ENCODE peak calls at places on chromosomes 13 and 19, in ten cellular contexts. V is fibroblast of pulmonary artery, N is pancreas, L is mesothelial cell of epicardium, U is Peyer's patch, J is fibroblast of lung, T is heart left ventricle, X is fibroblast of villous mesenchyme, K is esophagus squamous epithelium, G is AG10803. H is an unnamed sample.

GRCh38 chr13:105804561-105805190 is 730.8 kb downstream of the EFNB2 start:
- DNase-seq in V (peak), U (no peak), J (peak), T (no peak), G (peak), L (no peak), X (peak), K (no peak), N (no peak), H (no peak)

GRCh38 chr19:30001794-30002193 is 59.8 kb downstream of the URI1 start:
- DNase-seq in X (no peak), T (no peak), V (peak), L (no peak), U (no peak), N (no peak), J (peak), K (no peak), G (no peak), H (no peak)

GRCh38 chr19:35725216-35725861 is 7.5 kb downstream of the KMT2B start:
- DNase-seq in N (no peak), L (no peak), G (no peak), J (no peak), K (no peak), V (no peak), T (no peak), U (no peak), X (no peak), H (no peak)

GRCh38 chr13:65530688-65531087 is 1699.4 kb downstream of the PCDH9 start:
- DNase-seq in X (no peak), T (no peak), G (no peak), V (peak), K (no peak), N (no peak), L (no peak), U (no peak), J (no peak), H (no peak)

GRCh38 chr13:23467932-23468278 is 34.4 kb upstream of the SACS start:
- DNase-seq in V (no peak), L (no peak), J (no peak), X (no peak), K (no peak), T (no peak), U (no peak), G (no peak), N (no peak), H (no peak)

GRCh38 chr19:38956264-38956663 is 19.3 kb downstream of the FBXO17 start:
- DNase-seq in T (no peak), K (no peak), G (no peak), J (no peak), X (no peak), V (no peak), L (no peak), U (no peak), N (no peak), H (no peak)

GRCh38 chr19:58325623-58326022 is 1.2 kb upstream of the ZSCAN22 start:
- DNase-seq in X (no peak), V (no peak), G (no peak), U (no peak), J (no peak), N (no peak), L (no peak), K (no peak), T (no peak), H (no peak)

GRCh38 chr19:54133957-54134590 is 3.5 kb upstream of the CNOT3 start:
- DNase-seq in L (no peak), V (no peak), G (no peak), U (no peak), X (no peak), K (no peak), J (no peak), N (no peak), T (no peak), H (no peak)

DNA sequence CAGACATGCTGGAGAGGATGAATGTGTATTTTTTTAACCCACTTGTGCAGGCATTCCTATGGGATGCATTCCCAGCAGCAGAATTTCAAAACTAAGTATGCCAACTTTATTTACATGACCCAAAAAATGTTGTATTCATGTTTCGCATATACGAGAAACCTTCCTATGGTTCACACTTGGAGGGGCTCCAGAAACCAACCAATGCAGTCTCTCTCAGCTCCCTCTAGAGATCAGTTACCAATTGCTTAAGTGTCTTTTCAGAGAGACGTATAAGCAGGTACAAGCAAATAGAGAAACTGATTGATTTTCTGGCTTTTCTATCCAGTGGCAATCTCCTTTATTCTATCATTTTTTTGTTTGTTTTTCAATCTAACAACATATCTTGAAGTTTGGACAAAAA is 5.5 kb upstream of the PTOV1 start:
- DNase-seq in L (no peak), J (peak), G (no peak), K (no peak), X (peak), V (no peak), U (no peak), T (no peak), N (no peak), H (no peak)
- TF ChIP-seq CTCF in L (no peak), J (peak), G (no peak), K (no peak), X (peak), V (no peak), U (no peak), T (no peak), N (no peak), H (no peak)

DNA sequence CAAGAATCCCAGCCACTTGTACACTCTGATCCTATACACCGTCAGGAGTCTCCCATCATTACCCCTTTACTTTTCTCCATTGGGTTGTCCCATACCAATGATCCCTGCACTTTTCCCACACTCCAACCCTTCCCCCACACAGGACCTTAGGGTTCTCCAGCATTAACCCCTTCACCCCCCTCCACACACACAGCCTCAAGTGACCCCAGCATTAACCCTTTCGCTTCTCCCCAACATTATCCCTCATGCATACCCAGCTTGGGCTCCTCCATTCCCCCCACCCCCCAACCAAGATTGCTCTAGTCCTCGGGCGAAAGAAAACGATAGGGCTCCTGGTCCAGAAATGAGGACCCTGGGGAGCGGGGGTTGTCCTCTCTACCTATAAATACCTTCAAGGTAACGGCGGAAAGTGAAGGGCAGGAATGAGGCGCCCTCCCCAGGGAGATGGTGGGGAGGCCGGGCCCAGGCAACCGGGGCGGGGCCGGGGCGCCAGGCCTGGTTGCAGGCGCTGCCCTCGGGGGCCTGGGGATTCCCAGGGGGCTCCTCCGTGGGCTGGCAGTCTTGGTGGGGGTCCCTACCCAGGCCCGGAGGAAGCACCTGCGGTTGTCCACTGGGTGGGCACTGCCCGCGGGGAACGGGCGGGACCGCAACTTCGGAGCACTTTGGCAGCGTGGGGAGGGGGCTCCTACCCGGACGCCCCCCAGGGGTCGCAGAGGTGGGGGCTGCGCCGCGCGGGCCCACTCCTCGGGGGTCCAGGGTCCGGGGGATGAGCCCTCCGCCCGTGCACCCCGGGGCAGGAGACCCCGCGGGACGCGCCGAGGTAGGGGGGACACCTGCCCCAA is 757 bp downstream of the WIZ start:
- DNase-seq in N (peak), V (peak), L (no peak), U (peak), T (peak), J (peak), X (no peak), G (no peak), K (no peak), H (no peak)
- TF ChIP-seq CTCF in N (no peak), V (no peak), L (no peak), U (no peak), T (no peak), J (no peak), X (no peak), G (no peak), K (no peak), H (no peak)

GRCh38 chr13:98224557-98224956 is 47.5 kb upstream of the RNF113B start:
- DNase-seq in J (no peak), X (no peak), L (no peak), K (no peak), N (no peak), G (no peak), V (no peak), U (no peak), T (no peak), H (no peak)
- TF ChIP-seq CTCF in J (no peak), X (no peak), L (no peak), K (no peak), N (no peak), G (no peak), V (no peak), U (no peak), T (no peak), H (no peak)

GRCh38 chr19:19110410-19111137 is 27.7 kb downstream of the TMEM161A start:
- DNase-seq in U (no peak), K (no peak), V (no peak), J (no peak), N (no peak), L (peak), G (no peak), X (no peak), T (no peak), H (no peak)
- TF ChIP-seq CTCF in U (peak), K (no peak), V (peak), J (peak), N (no peak), L (no peak), G (peak), X (peak), T (peak), H (no peak)

GRCh38 chr19:4539169-4539696 is 603 bp downstream of the LRG1 start:
- DNase-seq in U (no peak), J (no peak), T (no peak), V (no peak), N (no peak), L (no peak), X (no peak), K (no peak), G (no peak), H (no peak)

GRCh38 chr19:4538601-4538954 is 1.3 kb downstream of the LRG1 start:
- DNase-seq in J (no peak), N (no peak), X (no peak), L (no peak), V (no peak), G (no peak), K (no peak), T (no peak), U (no peak), H (no peak)

GRCh38 chr19:4539697-4540581 is at the start of gene LRG1:
- DNase-seq in L (no peak), U (peak), G (no peak), J (no peak), T (no peak), X (no peak), N (peak), K (no peak), V (peak), H (peak)

GRCh38 chr19:4536798-4537197 is 1.8 kb upstream of the PLIN5 start:
- DNase-seq in K (no peak), V (no peak), T (no peak), J (no peak), G (no peak), U (no peak), N (no peak), L (no peak), X (no peak), H (no peak)

GRCh38 chr19:4537953-4538600 is 1.8 kb downstream of the LRG1 start:
- DNase-seq in L (no peak), N (no peak), X (no peak), G (no peak), J (no peak), T (no peak), U (no peak), V (no peak), K (no peak), H (no peak)
- TF ChIP-seq CTCF in L (no peak), N (no peak), X (no peak), G (no peak), J (no peak), T (no peak), U (no peak), V (no peak), K (no peak), H (no peak)

DNA sequence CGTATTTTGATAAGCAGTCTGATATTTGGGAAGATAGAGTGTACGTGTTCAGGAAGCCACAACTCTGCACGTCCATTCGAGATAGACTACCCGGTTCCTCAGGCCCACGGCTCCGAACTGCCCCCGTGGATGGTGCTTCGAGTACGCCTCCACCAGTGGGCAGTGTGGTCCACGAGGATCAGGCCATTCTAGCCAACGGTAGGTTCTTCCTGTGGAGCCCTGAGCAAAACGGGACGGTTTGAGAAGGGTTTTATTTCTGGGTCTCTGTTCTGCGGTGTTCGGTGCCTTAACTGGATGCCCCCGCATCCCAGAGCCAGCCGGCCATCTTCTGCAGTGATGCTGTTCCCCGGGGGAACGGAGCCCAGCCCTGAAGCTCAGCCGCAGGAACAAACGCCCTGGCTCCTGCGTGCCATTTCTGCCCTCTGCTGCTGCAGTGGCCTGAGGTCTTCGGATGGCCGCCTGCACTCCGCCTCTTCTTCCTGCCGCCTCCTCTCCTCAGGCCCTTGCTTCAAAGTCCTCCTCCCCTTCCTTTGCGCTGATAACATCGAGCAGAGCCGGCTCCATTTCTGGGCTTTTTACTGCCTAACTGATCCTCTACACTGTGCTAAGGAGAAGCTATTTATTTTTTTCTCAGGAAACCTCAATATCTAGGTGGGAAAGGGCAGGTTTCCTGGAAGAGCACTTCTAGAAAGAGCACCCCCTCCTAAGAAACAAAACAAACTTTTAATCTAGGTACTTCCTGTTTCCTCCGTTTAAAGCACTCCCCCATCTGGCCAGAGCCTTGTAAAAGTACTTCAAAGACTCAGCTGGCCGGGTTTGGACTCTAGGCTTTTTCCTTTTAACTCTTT is 36.2 kb upstream of the SLC46A3 start:
- DNase-seq in J (peak), K (no peak), N (no peak), X (peak), G (peak), V (peak), T (peak), U (no peak), L (no peak), H (no peak)
- TF ChIP-seq CTCF in J (no peak), K (no peak), N (no peak), X (peak), G (peak), V (peak), T (peak), U (no peak), L (no peak), H (no peak)

GRCh38 chr19:20162821-20163220 is 4.2 kb upstream of the ZNF486 start:
- DNase-seq in J (no peak), X (no peak), N (no peak), V (no peak), K (no peak), L (no peak), U (no peak), G (no peak), T (no peak), H (no peak)
- TF ChIP-seq CTCF in J (no peak), X (no peak), N (no peak), V (no peak), K (no peak), L (no peak), U (no peak), G (no peak), T (no peak), H (no peak)

GRCh38 chr19:31676271-31677004 is 327.2 kb upstream of the TSHZ3 start:
- DNase-seq in J (peak), L (no peak), U (no peak), G (no peak), X (no peak), N (no peak), T (no peak), V (no peak), K (no peak), H (no peak)
- TF ChIP-seq CTCF in J (peak), L (no peak), U (no peak), G (peak), X (peak), N (no peak), T (no peak), V (no peak), K (no peak), H (no peak)

GRCh38 chr13:24631922-24632321 is 48.3 kb upstream of the ATP12A start:
- DNase-seq in V (no peak), U (no peak), K (no peak), J (no peak), X (no peak), G (peak), N (no peak), T (no peak), L (no peak), H (no peak)

GRCh38 chr13:24629320-24629719 is 50.9 kb upstream of the ATP12A start:
- DNase-seq in G (peak), T (no peak), N (no peak), J (no peak), X (peak), U (no peak), L (no peak), K (no peak), V (no peak), H (no peak)

GRCh38 chr13:24632382-24633121 is 47.7 kb upstream of the ATP12A start:
- DNase-seq in U (no peak), X (no peak), J (no peak), N (no peak), K (no peak), V (no peak), G (peak), L (no peak), T (no peak), H (no peak)

GRCh38 chr13:24630121-24630520 is 50.1 kb upstream of the ATP12A start:
- DNase-seq in K (no peak), V (no peak), L (no peak), J (no peak), X (no peak), U (no peak), G (no peak), N (no peak), T (no peak), H (no peak)

DNA sequence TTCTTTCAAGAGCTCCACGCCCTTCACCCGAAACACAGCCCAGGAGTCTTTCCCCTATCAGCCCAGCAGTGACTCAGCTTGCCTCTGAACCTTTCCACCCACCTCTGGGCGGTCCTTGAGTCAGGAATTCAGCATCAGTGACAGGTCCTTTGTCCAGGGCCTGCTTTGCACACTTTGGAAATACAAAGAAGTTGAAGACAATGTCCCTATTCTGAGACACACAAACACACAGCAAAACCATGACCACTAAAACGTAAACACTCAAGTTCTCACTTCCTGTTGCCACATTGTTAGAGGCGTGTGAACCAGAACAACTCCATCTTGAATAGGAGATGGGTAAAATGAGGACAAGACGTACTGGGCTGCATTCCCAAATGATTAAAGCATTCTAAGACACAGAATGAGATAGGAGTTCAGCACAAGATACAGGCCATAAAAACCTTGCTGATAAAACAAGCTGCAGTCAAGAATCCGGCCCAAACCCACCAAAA is 49.3 kb upstream of the ATP12A start:
- DNase-seq in U (no peak), K (no peak), X (peak), T (no peak), G (peak), N (no peak), V (peak), L (no peak), J (peak), H (peak)
- TF ChIP-seq CTCF in U (no peak), K (no peak), X (no peak), T (no peak), G (no peak), N (no peak), V (no peak), L (no peak), J (no peak), H (no peak)

H was measured in Calu3.